ENCODE peak calls at places on chromosomes 2 and 18, in seven cellular contexts. N, Z, Y, D, A, L and Q are unnamed samples.

GRCh38 chr2:239263231-239263936 is 137.4 kb downstream of the HDAC4 start:
- DNase-seq in N (no peak), Y (no peak), A (no peak), Z (no peak), L (no peak), D (peak; percentile 22), Q (no peak)

GRCh38 chr2:201361078-201361477 is 3.9 kb upstream of the FLACC1 start:
- DNase-seq in Y (no peak), D (no peak), N (no peak), L (no peak), A (no peak), Z (no peak), Q (no peak)

GRCh38 chr2:164146478-164146877 is 410.7 kb upstream of the FIGN start:
- DNase-seq in L (no peak), A (no peak), N (no peak), Z (peak; percentile 62), Y (no peak), D (no peak), Q (peak; percentile 26)

GRCh38 chr2:234491281-234491680 is 5.6 kb downstream of the ARL4C start:
- DNase-seq in Z (peak; percentile 33), D (no peak), N (no peak), L (no peak), A (no peak), Y (no peak), Q (peak; percentile 46)

GRCh38 chr2:212005077-212005671 is 533.4 kb downstream of the ERBB4 start:
- DNase-seq in N (no peak), Z (peak; percentile 20), A (peak; percentile 20), L (peak; percentile 68), D (peak; percentile 39), Y (no peak), Q (peak; percentile 5)

GRCh38 chr18:49804096-49804495 is 9.2 kb downstream of the ACAA2 start:
- DNase-seq in A (no peak), L (no peak), Y (no peak), D (no peak), N (no peak), Z (no peak), Q (no peak)

GRCh38 chr2:23697256-23697655 is 229.7 kb downstream of the ATAD2B start:
- DNase-seq in A (no peak), L (no peak), Z (no peak), N (no peak), Y (no peak), D (no peak), Q (no peak)

GRCh38 chr2:133040175-133040574 is 370.2 kb upstream of the LYPD1 start:
- DNase-seq in L (no peak), A (no peak), Y (no peak), Z (peak; percentile 48), N (no peak), D (no peak), Q (peak; percentile 81)

DNA sequence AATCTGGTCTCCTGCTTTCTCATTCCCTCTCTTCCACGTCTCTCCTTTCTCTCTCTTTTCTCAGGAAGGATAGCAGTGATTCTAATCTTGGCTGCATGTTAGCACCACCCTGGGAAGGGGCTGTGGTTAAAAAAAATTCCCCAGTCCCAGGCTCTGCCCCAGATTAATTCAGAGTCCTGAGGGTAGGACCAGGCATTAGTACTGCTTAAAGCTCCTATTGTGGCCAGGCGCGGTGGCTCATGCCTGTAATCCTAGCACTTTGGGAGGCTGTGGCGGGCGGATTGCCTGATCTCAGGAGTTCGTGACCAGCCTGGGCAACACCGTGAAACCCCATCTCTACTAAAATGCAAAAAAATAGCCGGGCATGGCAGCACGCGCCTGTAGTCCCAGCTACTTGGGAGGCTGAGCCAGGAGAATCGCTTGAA is 35.4 kb upstream of the EML4 start:
- DNase-seq in N (no peak), A (no peak), Z (no peak), L (no peak), D (no peak), Y (no peak), Q (peak; percentile 25)
- H3K27ac ChIP-seq in N (peak overlapping the region; percentile 67), A (peak overlapping the region; percentile 53), Z (no peak overlapping the region), L (peak overlapping the region; percentile 96), D (no peak overlapping the region), Y (peak overlapping the region; percentile 34), Q (peak overlapping the region; percentile 89)

DNA sequence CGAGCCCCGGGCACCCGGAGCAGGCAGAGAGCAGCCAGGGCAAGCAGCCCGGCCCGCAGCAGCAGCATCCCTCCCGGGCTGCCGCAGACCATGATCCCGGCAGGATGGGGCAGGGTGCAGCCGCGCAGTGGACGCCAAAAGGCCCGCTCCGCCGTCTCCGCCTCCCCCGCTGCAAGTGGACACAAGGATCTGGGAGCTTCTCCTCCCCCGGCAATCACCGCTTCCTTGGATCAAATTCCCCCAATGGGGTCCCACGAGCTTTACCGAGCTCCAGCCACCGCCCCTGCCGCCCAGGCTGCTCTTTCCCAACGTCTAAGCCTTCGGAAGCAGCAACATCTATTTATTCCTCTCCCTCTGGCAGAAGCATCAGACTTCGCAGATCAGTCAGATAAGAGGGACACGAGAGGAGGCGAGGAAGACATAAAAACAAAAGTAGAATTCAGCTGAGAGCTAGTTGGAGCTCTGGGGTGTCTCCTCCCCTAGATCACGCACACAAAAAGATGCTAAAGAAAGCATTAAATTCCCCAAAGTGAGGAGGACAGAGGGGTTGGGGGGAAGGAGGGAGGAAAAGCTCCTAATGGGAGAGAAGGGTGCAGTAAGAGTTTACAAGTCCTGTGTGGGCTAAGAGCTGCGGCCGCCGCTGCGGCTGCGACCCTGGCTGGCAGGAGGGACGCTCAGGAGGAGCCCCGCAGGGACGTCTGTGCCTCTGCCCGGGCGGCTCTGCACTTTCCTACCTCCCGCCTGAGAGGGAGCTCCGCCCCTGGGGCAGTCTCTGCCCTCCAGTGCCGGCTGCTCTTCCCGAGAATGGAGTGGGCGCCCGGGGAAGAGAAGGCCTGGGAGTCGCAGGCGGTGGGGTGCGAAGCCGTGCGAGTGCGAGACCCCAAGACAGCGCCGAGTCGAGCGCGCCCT is at the start of gene FRZB:
- DNase-seq in D (peak; percentile 73), A (peak; percentile 76), N (peak; percentile 55), Z (peak; percentile 10), L (peak; percentile 16), Y (no peak), Q (peak; percentile 78)
- TF ChIP-seq CTCF in D (no peak), A (no peak), N (no peak), Z (no peak), L (no peak), Y (no peak), Q (no peak)

GRCh38 chr2:55011741-55012574 is 38.3 kb downstream of the RTN4 start:
- DNase-seq in L (no peak), D (no peak), A (no peak), N (no peak), Y (no peak), Z (no peak), Q (no peak)

GRCh38 chr2:55010915-55011314 is 39.3 kb downstream of the RTN4 start:
- DNase-seq in Z (peak; percentile 29), D (no peak), L (no peak), N (no peak), A (no peak), Y (no peak), Q (no peak)

GRCh38 chr2:55014962-55015939 is 35.0 kb downstream of the RTN4 start:
- DNase-seq in L (peak; percentile 83), N (no peak), D (no peak), Z (peak; percentile 57), Y (no peak), A (peak; percentile 40), Q (peak; percentile 55)

GRCh38 chr2:55013936-55014335 is 36.3 kb downstream of the RTN4 start:
- DNase-seq in N (no peak), D (no peak), A (no peak), Z (no peak), Y (no peak), L (no peak), Q (no peak)

DNA sequence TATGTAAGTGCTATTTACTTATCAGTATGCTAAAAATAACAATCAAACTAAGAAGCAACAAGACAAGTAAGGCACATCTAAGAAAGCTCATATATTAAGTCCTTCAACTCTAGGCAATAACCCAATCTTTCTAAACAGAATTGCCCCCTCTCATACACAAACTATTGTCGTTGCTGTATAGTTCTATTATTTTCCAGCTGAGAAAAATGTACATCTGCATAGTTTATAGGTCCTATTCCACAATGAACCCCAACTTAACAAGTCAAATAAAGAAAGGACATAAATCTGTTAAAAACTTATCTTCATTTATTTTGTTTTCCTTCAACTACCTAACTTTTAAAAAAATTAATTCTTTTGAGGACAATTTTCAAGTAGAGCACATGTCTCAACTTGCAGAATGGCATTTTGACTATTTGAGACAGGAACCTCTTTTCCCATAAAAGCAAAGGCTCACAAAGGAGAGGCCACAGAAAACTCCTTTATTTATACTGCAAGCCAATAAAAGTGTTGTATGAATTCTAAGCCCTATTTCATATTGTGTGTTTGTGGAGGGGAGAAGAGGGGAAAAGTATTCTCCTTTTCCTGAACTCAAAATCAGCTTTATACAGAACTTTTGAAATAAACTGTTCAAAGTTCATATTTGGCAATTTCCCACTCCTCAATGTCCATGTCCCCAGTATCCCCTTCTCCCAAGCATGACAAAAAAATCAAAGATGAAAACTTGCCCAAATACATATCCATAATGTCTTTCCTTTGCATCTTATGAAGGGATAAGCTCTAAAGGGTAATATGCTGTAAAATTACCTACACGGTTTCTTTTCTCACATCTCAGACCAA is 37.4 kb downstream of the RTN4 start:
- DNase-seq in Y (no peak), D (no peak), Z (peak; percentile 45), N (no peak), L (peak; percentile 39), A (no peak), Q (no peak)
- H3K27ac ChIP-seq in Y (no peak overlapping the region), D (no peak overlapping the region), Z (peak overlapping the region; percentile 85), N (peak overlapping the region; percentile 63), L (peak overlapping the region; percentile 3), A (no peak overlapping the region), Q (no peak overlapping the region)

GRCh38 chr2:173955004-173955403 is 10.2 kb downstream of the SP3 start:
- DNase-seq in Y (no peak), D (no peak), Z (no peak), A (no peak), N (no peak), L (no peak), Q (no peak)
- TF ChIP-seq CTCF in Y (no peak), D (peak; percentile 43), Z (peak; percentile 24), A (no peak), N (peak; percentile 29), L (peak; percentile 43), Q (no peak)

DNA sequence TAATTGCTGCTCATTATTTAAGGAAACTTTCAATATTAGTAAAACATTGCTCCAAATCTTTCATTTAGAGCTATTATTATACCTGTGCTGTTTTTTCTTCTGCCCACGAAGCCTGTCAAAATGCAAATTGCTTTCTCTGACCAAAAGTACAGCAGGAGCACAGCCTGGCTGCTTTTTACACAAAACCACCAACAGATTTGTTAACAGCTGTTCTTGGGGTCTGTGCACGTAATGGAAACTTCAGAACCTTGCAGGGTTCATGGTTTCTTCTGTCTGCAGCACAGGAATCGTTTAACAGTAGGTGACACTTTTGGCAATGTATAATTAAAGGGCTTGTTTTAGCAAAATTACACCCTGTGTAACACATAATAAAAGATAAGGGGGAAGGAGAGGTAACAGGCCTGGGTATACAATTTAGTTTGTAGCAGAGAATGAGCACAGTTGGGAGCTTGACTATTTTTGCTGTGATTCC is 447.3 kb downstream of the KCNJ3 start:
- DNase-seq in N (no peak), Y (no peak), L (no peak), Z (no peak), D (no peak), A (no peak), Q (no peak)
- H3K27ac ChIP-seq in N (no peak overlapping the region), Y (no peak overlapping the region), L (no peak overlapping the region), Z (no peak overlapping the region), D (no peak overlapping the region), A (no peak overlapping the region), Q (no peak overlapping the region)

GRCh38 chr2:232230557-232230956 is 148.0 kb upstream of the ALPP start:
- DNase-seq in Y (no peak), L (peak; percentile 49), A (no peak), N (no peak), Z (no peak), D (peak; percentile 77), Q (no peak)
- TF ChIP-seq CTCF in Y (no peak), L (peak; percentile 49), A (no peak), N (no peak), Z (peak; percentile 33), D (peak; percentile 73), Q (no peak)